ENCODE peak calls at places on chromosomes 6 and 20, in nine cellular contexts. One of them, this sample, is unnamed.

GRCh38 chr20:2521369-2522305 is 12.9 kb upstream of the ZNF343 start:
- DNase-seq in aorta: no peak
- DNase-seq in thoracic aorta: no peak
- DNase-seq in GM06990: no peak
- DNase-seq in activated naive CD4-positive, alpha-beta T cell: peak
- DNase-seq in right cardiac atrium: peak
- DNase-seq in astrocyte of the spinal cord: peak
- DNase-seq in EL: peak
- DNase-seq in tibial nerve: peak
- DNase-seq in this sample: no peak

GRCh38 chr20:62668441-62669027 is 26.2 kb downstream of the SLCO4A1 start:
- DNase-seq in aorta: peak
- DNase-seq in thoracic aorta: no peak
- DNase-seq in GM06990: no peak
- DNase-seq in activated naive CD4-positive, alpha-beta T cell: no peak
- DNase-seq in right cardiac atrium: peak
- DNase-seq in astrocyte of the spinal cord: peak
- DNase-seq in EL: peak
- DNase-seq in tibial nerve: peak
- DNase-seq in this sample: peak

GRCh38 chr6:155755452-155755851 is 299.8 kb upstream of the NOX3 start:
- DNase-seq in aorta: no peak
- DNase-seq in thoracic aorta: no peak
- DNase-seq in GM06990: no peak
- DNase-seq in activated naive CD4-positive, alpha-beta T cell: no peak
- DNase-seq in right cardiac atrium: no peak
- DNase-seq in astrocyte of the spinal cord: peak
- DNase-seq in EL: no peak
- DNase-seq in tibial nerve: no peak
- DNase-seq in this sample: no peak

GRCh38 chr20:62372042-62372993 is 5.2 kb upstream of the LAMA5 start:
- DNase-seq in aorta: no peak
- DNase-seq in thoracic aorta: no peak
- DNase-seq in GM06990: no peak
- DNase-seq in activated naive CD4-positive, alpha-beta T cell: no peak
- DNase-seq in right cardiac atrium: peak
- DNase-seq in astrocyte of the spinal cord: no peak
- DNase-seq in EL: no peak
- DNase-seq in tibial nerve: no peak
- DNase-seq in this sample: no peak

GRCh38 chr20:32737371-32738223 is 5.7 kb downstream of the COMMD7 start:
- DNase-seq in aorta: no peak
- DNase-seq in thoracic aorta: no peak
- DNase-seq in GM06990: no peak
- DNase-seq in activated naive CD4-positive, alpha-beta T cell: no peak
- DNase-seq in right cardiac atrium: no peak
- DNase-seq in astrocyte of the spinal cord: peak
- DNase-seq in EL: peak
- DNase-seq in tibial nerve: no peak
- DNase-seq in this sample: no peak

GRCh38 chr6:81401970-81402690 is 350.4 kb downstream of the TENT5A start:
- DNase-seq in aorta: no peak
- DNase-seq in thoracic aorta: no peak
- DNase-seq in GM06990: no peak
- DNase-seq in activated naive CD4-positive, alpha-beta T cell: no peak
- DNase-seq in right cardiac atrium: no peak
- DNase-seq in astrocyte of the spinal cord: peak
- DNase-seq in EL: peak
- DNase-seq in tibial nerve: no peak
- DNase-seq in this sample: no peak

GRCh38 chr6:89260832-89261231 is 43.7 kb upstream of the GABRR1 start:
- DNase-seq in aorta: no peak
- DNase-seq in thoracic aorta: no peak
- DNase-seq in GM06990: no peak
- DNase-seq in activated naive CD4-positive, alpha-beta T cell: no peak
- DNase-seq in right cardiac atrium: no peak
- DNase-seq in astrocyte of the spinal cord: no peak
- DNase-seq in EL: no peak
- DNase-seq in tibial nerve: no peak
- DNase-seq in this sample: no peak

GRCh38 chr6:141580988-141581387 is 551.7 kb upstream of the GJE1 start:
- DNase-seq in aorta: no peak
- DNase-seq in thoracic aorta: no peak
- DNase-seq in GM06990: no peak
- DNase-seq in activated naive CD4-positive, alpha-beta T cell: no peak
- DNase-seq in right cardiac atrium: no peak
- DNase-seq in astrocyte of the spinal cord: peak
- DNase-seq in EL: peak
- DNase-seq in tibial nerve: no peak
- DNase-seq in this sample: no peak

GRCh38 chr6:16433338-16433737 is 195.0 kb downstream of the GMPR start:
- DNase-seq in aorta: no peak
- DNase-seq in thoracic aorta: no peak
- DNase-seq in GM06990: no peak
- DNase-seq in activated naive CD4-positive, alpha-beta T cell: no peak
- DNase-seq in right cardiac atrium: no peak
- DNase-seq in astrocyte of the spinal cord: no peak
- DNase-seq in EL: no peak
- DNase-seq in tibial nerve: no peak
- DNase-seq in this sample: no peak

GRCh38 chr6:15264902-15265761 is 19.3 kb downstream of the JARID2 start:
- DNase-seq in aorta: no peak
- DNase-seq in thoracic aorta: no peak
- DNase-seq in GM06990: no peak
- DNase-seq in activated naive CD4-positive, alpha-beta T cell: no peak
- DNase-seq in right cardiac atrium: peak
- DNase-seq in astrocyte of the spinal cord: peak
- DNase-seq in EL: peak
- DNase-seq in tibial nerve: no peak
- DNase-seq in this sample: peak

GRCh38 chr6:1786455-1787108 is 176.9 kb downstream of the FOXC1 start:
- DNase-seq in aorta: no peak
- DNase-seq in thoracic aorta: no peak
- DNase-seq in GM06990: peak
- DNase-seq in activated naive CD4-positive, alpha-beta T cell: no peak
- DNase-seq in right cardiac atrium: no peak
- DNase-seq in astrocyte of the spinal cord: no peak
- DNase-seq in EL: no peak
- DNase-seq in tibial nerve: no peak
- DNase-seq in this sample: no peak

GRCh38 chr6:158057213-158057987 is 75.7 kb downstream of the SYNJ2 start:
- DNase-seq in aorta: no peak
- DNase-seq in thoracic aorta: no peak
- DNase-seq in GM06990: no peak
- DNase-seq in activated naive CD4-positive, alpha-beta T cell: no peak
- DNase-seq in right cardiac atrium: no peak
- DNase-seq in astrocyte of the spinal cord: peak
- DNase-seq in EL: peak
- DNase-seq in tibial nerve: no peak
- DNase-seq in this sample: no peak

GRCh38 chr6:56026461-56027180 is 151.2 kb upstream of the BMP5 start:
- DNase-seq in aorta: no peak
- DNase-seq in thoracic aorta: no peak
- DNase-seq in GM06990: no peak
- DNase-seq in activated naive CD4-positive, alpha-beta T cell: no peak
- DNase-seq in right cardiac atrium: no peak
- DNase-seq in astrocyte of the spinal cord: no peak
- DNase-seq in EL: peak
- DNase-seq in tibial nerve: no peak
- DNase-seq in this sample: no peak

GRCh38 chr6:54697423-54697822 is 149.1 kb upstream of the FAM83B start:
- DNase-seq in aorta: no peak
- DNase-seq in thoracic aorta: no peak
- DNase-seq in GM06990: no peak
- DNase-seq in activated naive CD4-positive, alpha-beta T cell: no peak
- DNase-seq in right cardiac atrium: no peak
- DNase-seq in astrocyte of the spinal cord: no peak
- DNase-seq in EL: peak
- DNase-seq in tibial nerve: no peak
- DNase-seq in this sample: no peak

GRCh38 chr20:45036044-45036755 is 64.7 kb downstream of the KCNS1 start:
- DNase-seq in aorta: no peak
- DNase-seq in thoracic aorta: no peak
- DNase-seq in GM06990: no peak
- DNase-seq in activated naive CD4-positive, alpha-beta T cell: no peak
- DNase-seq in right cardiac atrium: peak
- DNase-seq in astrocyte of the spinal cord: peak
- DNase-seq in EL: peak
- DNase-seq in tibial nerve: no peak
- DNase-seq in this sample: no peak

GRCh38 chr6:154356690-154357089 is at the start of gene IPCEF1:
- DNase-seq in aorta: no peak
- DNase-seq in thoracic aorta: no peak
- DNase-seq in GM06990: no peak
- DNase-seq in activated naive CD4-positive, alpha-beta T cell: no peak
- DNase-seq in right cardiac atrium: no peak
- DNase-seq in astrocyte of the spinal cord: no peak
- DNase-seq in EL: no peak
- DNase-seq in tibial nerve: no peak
- DNase-seq in this sample: no peak